ENCODE peak calls at places on chromosomes 3 and 15, in four cellular contexts. J is lung; U is cardiac muscle cell; V is CD8-positive, alpha-beta memory T cell. M is an unnamed sample.

GRCh38 chr3:133112666-133113065 is 74.5 kb downstream of the TMEM108 start:
- DNase-seq in U (peak; percentile 44), J (no peak), V (no peak), M (no peak)

GRCh38 chr3:187516446-187516845 is 148.3 kb downstream of the RTP4 start:
- DNase-seq in J (no peak), V (no peak), U (no peak), M (no peak)

GRCh38 chr3:38371541-38372213 is 25.1 kb downstream of the XYLB start:
- DNase-seq in V (no peak), U (no peak), J (no peak), M (no peak)

GRCh38 chr3:194995334-194995733 is 275.6 kb downstream of the XXYLT1 start:
- DNase-seq in J (no peak), V (no peak), U (no peak), M (no peak)

GRCh38 chr15:99703603-99704443 is 29.4 kb downstream of the LYSMD4 start:
- DNase-seq in V (no peak), U (peak; percentile 91), J (no peak), M (peak; percentile 29)

GRCh38 chr3:165805834-165806561 is 31.2 kb downstream of the BCHE start:
- DNase-seq in J (no peak), V (no peak), U (no peak), M (no peak)

GRCh38 chr15:90822204-90822955 is 46.0 kb upstream of the FURIN start:
- DNase-seq in J (no peak), V (no peak), U (no peak), M (no peak)

GRCh38 chr15:62976301-62976842 is 66.2 kb upstream of the TPM1 start:
- DNase-seq in V (no peak), J (no peak), U (no peak), M (no peak)

GRCh38 chr3:170689218-170689874 is 103.5 kb upstream of the SLC7A14 start:
- DNase-seq in U (peak; percentile 90), J (peak; percentile 78), V (no peak), M (no peak)

GRCh38 chr3:35664460-35664919 is 25.2 kb downstream of the ARPP21 start:
- DNase-seq in J (no peak), V (no peak), U (peak; percentile 81), M (no peak)

GRCh38 chr3:148791296-148791695 is 36.3 kb upstream of the CPB1 start:
- DNase-seq in U (no peak), V (no peak), J (no peak), M (no peak)

GRCh38 chr15:86375733-86376132 is 296.1 kb downstream of the AGBL1 start:
- DNase-seq in J (no peak), U (no peak), V (no peak), M (no peak)

GRCh38 chr3:135017494-135017893 is 222.4 kb downstream of the EPHB1 start:
- DNase-seq in J (no peak), V (no peak), U (no peak), M (no peak)

GRCh38 chr3:148042663-148043445 is 633.7 kb downstream of the ZIC1 start:
- DNase-seq in J (no peak), V (no peak), U (peak; percentile 55), M (no peak)

GRCh38 chr15:58066042-58066867 is 744 bp upstream of the ALDH1A2 start:
- DNase-seq in U (peak; percentile 71), V (no peak), J (peak; percentile 64), M (no peak)

GRCh38 chr3:69197922-69198540 is 75.6 kb upstream of the LMOD3 start:
- DNase-seq in U (no peak), V (peak; percentile 61), J (no peak), M (peak; percentile 86)

GRCh38 chr15:64688179-64688578 is 87.2 kb downstream of the RBPMS2 start:
- DNase-seq in U (no peak), J (no peak), V (no peak), M (no peak)

GRCh38 chr15:87661952-87662351 is 594.6 kb downstream of the NTRK3 start:
- DNase-seq in V (no peak), U (no peak), J (no peak), M (no peak)

GRCh38 chr3:158702815-158703481 is 29.3 kb downstream of the RARRES1 start:
- DNase-seq in V (no peak), U (peak; percentile 77), J (no peak), M (no peak)

GRCh38 chr3:189139631-189140030 is 32.1 kb upstream of the TPRG1 start:
- DNase-seq in V (no peak), U (peak; percentile 13), J (no peak), M (no peak)

GRCh38 chr15:96327155-96327741 is 3.3 kb upstream of the NR2F2 start:
- DNase-seq in U (peak; percentile 92), V (no peak), J (no peak), M (no peak)

GRCh38 chr3:98986073-98986472 is 84.6 kb upstream of the DCBLD2 start:
- DNase-seq in V (no peak), U (peak; percentile 72), J (no peak), M (no peak)

GRCh38 chr15:87201986-87202385 is 1054.6 kb downstream of the NTRK3 start:
- DNase-seq in J (no peak), V (no peak), U (no peak), M (no peak)

GRCh38 chr15:79953951-79954444 is 17.0 kb downstream of the BCL2A1 start:
- DNase-seq in V (no peak), J (no peak), U (no peak), M (peak; percentile 17)

GRCh38 chr3:158683216-158683975 is 10.9 kb upstream of the LXN start:
- DNase-seq in V (no peak), J (no peak), U (peak; percentile 66), M (no peak)

GRCh38 chr3:188294823-188295487 is 141.0 kb downstream of the LPP start:
- DNase-seq in J (peak; percentile 47), U (peak; percentile 90), V (no peak), M (no peak)

GRCh38 chr15:63263519-63263918 is 13.9 kb upstream of the APH1B start:
- DNase-seq in V (no peak), J (no peak), U (no peak), M (no peak)

GRCh38 chr15:64161688-64162477 is 939 bp downstream of the PPIB start:
- DNase-seq in U (no peak), J (no peak), V (no peak), M (no peak)

GRCh38 chr15:65646486-65646885 is 24.7 kb downstream of the SLC24A1 start:
- DNase-seq in J (no peak), V (no peak), U (no peak), M (no peak)

GRCh38 chr3:172260381-172260780 is 187.9 kb downstream of the GHSR start:
- DNase-seq in J (no peak), U (peak; percentile 62), V (no peak), M (no peak)

GRCh38 chr3:195219351-195220045 is 51.5 kb downstream of the XXYLT1 start:
- DNase-seq in U (no peak), J (no peak), V (no peak), M (no peak)

GRCh38 chr3:8851703-8852102 is 82.3 kb upstream of the OXTR start:
- DNase-seq in V (no peak), U (peak; percentile 73), J (no peak), M (no peak)

GRCh38 chr15:31504462-31504839 is 177.8 kb downstream of the KLF13 start:
- DNase-seq in U (no peak), J (peak; percentile 71), V (no peak), M (no peak)

GRCh38 chr3:69541823-69542264 is 156.0 kb upstream of the FRMD4B start:
- DNase-seq in V (no peak), U (peak; percentile 6), J (no peak), M (no peak)

DNA sequence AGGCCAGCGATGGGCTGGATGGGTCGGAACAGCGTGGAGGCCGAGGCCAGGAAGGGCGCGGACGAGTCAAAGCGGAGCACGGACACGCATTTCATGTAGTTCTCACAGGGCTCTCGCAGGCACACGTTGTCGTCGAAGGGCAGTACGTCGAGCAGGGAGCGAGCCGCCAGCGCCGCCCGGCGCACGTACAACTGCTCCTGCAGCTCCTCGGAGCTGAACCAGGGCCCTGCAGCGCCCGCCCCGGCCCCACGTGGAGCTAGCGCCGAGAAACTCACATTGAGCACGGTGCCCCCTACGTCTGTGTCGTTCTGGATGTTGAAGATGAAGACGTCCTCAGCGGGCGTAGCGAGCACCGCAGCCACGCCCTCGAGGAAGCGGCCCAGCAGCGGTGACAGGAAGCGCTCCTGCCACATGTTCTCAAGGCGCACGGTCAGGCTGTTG is 5.8 kb downstream of the CELSR3 start:
- DNase-seq in V (no peak), J (no peak), U (no peak), M (peak; percentile 31)
- H3K4me3 ChIP-seq in V (peak overlapping the region; percentile 53), J (peak overlapping the region; percentile 45), U (no peak overlapping the region), M (no peak overlapping the region)

GRCh38 chr3:183249006-183249718 is 3.9 kb upstream of the B3GNT5 start:
- DNase-seq in U (no peak), J (no peak), V (no peak), M (no peak)

GRCh38 chr3:183247190-183247589 is 5.9 kb upstream of the B3GNT5 start:
- DNase-seq in U (peak; percentile 37), J (no peak), V (no peak), M (no peak)

GRCh38 chr3:183242431-183242830 is 10.6 kb upstream of the B3GNT5 start:
- DNase-seq in U (no peak), J (no peak), V (no peak), M (no peak)

GRCh38 chr3:183244981-183245476 is 8.0 kb upstream of the B3GNT5 start:
- DNase-seq in V (no peak), J (no peak), U (no peak), M (no peak)

DNA sequence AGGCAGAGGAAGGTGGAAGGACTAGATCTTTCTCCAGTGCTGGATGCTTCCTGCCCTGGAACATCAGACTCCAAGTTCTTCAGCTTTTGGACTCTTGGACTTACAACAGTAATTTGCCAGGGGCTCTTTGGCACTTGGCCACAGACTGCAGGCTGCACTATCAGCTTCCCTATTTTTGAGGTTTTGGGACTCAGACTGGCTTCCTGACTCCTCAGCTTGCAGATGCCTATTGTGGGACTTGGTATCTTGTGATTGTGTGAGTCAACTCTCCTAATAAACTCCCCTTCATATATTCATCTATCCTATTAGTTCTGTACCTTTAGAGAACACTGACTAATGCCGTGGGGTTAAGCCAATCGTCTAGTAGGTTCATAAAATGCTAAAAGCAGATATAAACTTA is 8.8 kb upstream of the B3GNT5 start:
- DNase-seq in U (peak; percentile 80), J (peak; percentile 57), V (no peak), M (no peak)
- H3K27ac ChIP-seq in U (no peak overlapping the region), J (no peak overlapping the region), V (no peak overlapping the region), M (no peak overlapping the region)

GRCh38 chr15:41603941-41604660 is 45.1 kb downstream of the TYRO3 start:
- DNase-seq in V (peak; percentile 40), J (peak; percentile 65), U (peak; percentile 90), M (peak; percentile 53)
- H3K4me3 ChIP-seq in V (no peak overlapping the region), J (no peak overlapping the region), U (no peak overlapping the region), M (peak overlapping the region; percentile 48)

GRCh38 chr15:49678655-49679054 is 57.8 kb downstream of the DTWD1 start:
- DNase-seq in U (peak; percentile 54), V (no peak), J (no peak), M (no peak)

GRCh38 chr15:49673861-49674260 is 53.0 kb downstream of the DTWD1 start:
- DNase-seq in V (no peak), J (no peak), U (no peak), M (no peak)

GRCh38 chr15:49669288-49669687 is 48.4 kb downstream of the DTWD1 start:
- DNase-seq in U (no peak), J (no peak), V (no peak), M (no peak)

GRCh38 chr15:49675051-49675450 is 54.2 kb downstream of the DTWD1 start:
- DNase-seq in U (peak; percentile 75), V (no peak), J (no peak), M (no peak)

GRCh38 chr15:49674370-49674769 is 53.5 kb downstream of the DTWD1 start:
- DNase-seq in J (no peak), V (no peak), U (no peak), M (no peak)
- H3K27ac ChIP-seq in J (no peak overlapping the region), V (no peak overlapping the region), U (no peak overlapping the region), M (no peak overlapping the region)